ENCODE peak calls at places on chromosomes 2 and 18, in four cellular contexts. H is GM06990, A is coronary artery, F is thoracic aorta. V is an unnamed sample.

GRCh38 chr2:142037051-142037450 is 93.8 kb downstream of the LRP1B start:
- DNase-seq in A (no peak), H (no peak), F (no peak), V (no peak)

GRCh38 chr2:190023860-190024259 is 38.7 kb downstream of the MSTN start:
- DNase-seq in H (peak), A (no peak), F (no peak), V (no peak)

GRCh38 chr2:64398730-64399129 is 55.2 kb upstream of the LGALSL start:
- DNase-seq in H (no peak), A (no peak), F (no peak), V (no peak)

GRCh38 chr2:15626967-15627366 is 35.3 kb downstream of the DDX1 start:
- DNase-seq in F (no peak), A (no peak), H (no peak), V (no peak)

GRCh38 chr2:210169871-210170441 is 1.3 kb downstream of the KANSL1L start:
- DNase-seq in A (no peak), F (no peak), H (peak), V (no peak)

GRCh38 chr2:162085090-162085891 is 11.3 kb upstream of the DPP4 start:
- DNase-seq in H (no peak), F (no peak), A (no peak), V (no peak)

GRCh38 chr2:44257781-44258180 is 17.5 kb upstream of the SLC3A1 start:
- DNase-seq in F (no peak), H (no peak), A (no peak), V (no peak)

GRCh38 chr2:109172556-109173105 is 43.6 kb downstream of the SH3RF3 start:
- DNase-seq in H (no peak), A (no peak), F (no peak), V (no peak)

GRCh38 chr2:65256088-65256487 is 28.5 kb downstream of the ACTR2 start:
- DNase-seq in A (no peak), F (no peak), H (no peak), V (no peak)

GRCh38 chr18:11488175-11488574 is 121.2 kb upstream of the SLC35G4 start:
- DNase-seq in H (no peak), A (no peak), F (no peak), V (no peak)

GRCh38 chr2:66802877-66803276 is 368.0 kb downstream of the MEIS1 start:
- DNase-seq in F (no peak), A (no peak), H (no peak), V (no peak)

GRCh38 chr2:1987379-1987778 is 243.1 kb upstream of the PXDN start:
- DNase-seq in H (no peak), A (no peak), F (no peak), V (no peak)

GRCh38 chr2:196234672-196235071 is 63.3 kb upstream of the STK17B start:
- DNase-seq in A (no peak), F (no peak), H (peak), V (no peak)

GRCh38 chr2:171545086-171545485 is 22.8 kb downstream of the CYBRD1 start:
- DNase-seq in H (no peak), F (no peak), A (no peak), V (no peak)

GRCh38 chr2:132584976-132585817 is 84.8 kb downstream of the LYPD1 start:
- DNase-seq in A (no peak), F (no peak), H (no peak), V (no peak)

GRCh38 chr2:151051584-151052220 is 210.0 kb downstream of the RBM43 start:
- DNase-seq in F (no peak), H (peak), A (no peak), V (peak)

GRCh38 chr2:217953531-217953932 is 49.3 kb downstream of the TNS1 start:
- DNase-seq in F (no peak), H (no peak), A (no peak), V (no peak)

GRCh38 chr18:75162467-75162866 is 46.5 kb downstream of the PTGR3 start:
- DNase-seq in A (no peak), F (no peak), H (no peak), V (no peak)

GRCh38 chr2:28405537-28405936 is 12.9 kb downstream of the FOSL2 start:
- DNase-seq in A (no peak), F (no peak), H (no peak), V (no peak)

GRCh38 chr18:48994044-48994651 is 43.4 kb upstream of the SMAD7 start:
- DNase-seq in F (no peak), A (no peak), H (no peak), V (no peak)

GRCh38 chr2:141493936-141494335 is 636.9 kb downstream of the LRP1B start:
- DNase-seq in H (no peak), F (no peak), A (no peak), V (no peak)

GRCh38 chr18:907880-908512 is 3.3 kb downstream of the ADCYAP1 start:
- DNase-seq in H (no peak), A (no peak), F (no peak), V (no peak)

GRCh38 chr2:140539506-140539905 is 1591.3 kb downstream of the LRP1B start:
- DNase-seq in F (no peak), A (no peak), H (no peak), V (no peak)

GRCh38 chr2:197461073-197461472 is 7.7 kb downstream of the COQ10B start:
- DNase-seq in A (no peak), F (no peak), H (no peak), V (no peak)

GRCh38 chr2:128327180-128327964 is 8.7 kb upstream of the HS6ST1 start:
- DNase-seq in A (peak), H (no peak), F (no peak), V (no peak)

GRCh38 chr2:172239944-172240590 is 137.4 kb upstream of the DLX2 start:
- DNase-seq in H (no peak), F (no peak), A (no peak), V (no peak)

GRCh38 chr2:128642801-128643200 is 324.1 kb upstream of the HS6ST1 start:
- DNase-seq in A (peak), F (no peak), H (no peak), V (no peak)

GRCh38 chr2:191582355-191582754 is 95.6 kb upstream of the NABP1 start:
- DNase-seq in F (no peak), A (no peak), H (no peak), V (no peak)

GRCh38 chr2:193368615-193369014 is 1173.9 kb upstream of the TMEFF2 start:
- DNase-seq in F (no peak), A (no peak), H (no peak), V (no peak)

GRCh38 chr2:193373139-193373538 is 1178.4 kb upstream of the TMEFF2 start:
- DNase-seq in F (no peak), H (no peak), A (no peak), V (no peak)

GRCh38 chr2:193371200-193371599 is 1176.5 kb upstream of the TMEFF2 start:
- DNase-seq in H (no peak), F (no peak), A (no peak), V (no peak)
- TF ChIP-seq CTCF in H (no peak), F (no peak), A (no peak), V (no peak)

DNA sequence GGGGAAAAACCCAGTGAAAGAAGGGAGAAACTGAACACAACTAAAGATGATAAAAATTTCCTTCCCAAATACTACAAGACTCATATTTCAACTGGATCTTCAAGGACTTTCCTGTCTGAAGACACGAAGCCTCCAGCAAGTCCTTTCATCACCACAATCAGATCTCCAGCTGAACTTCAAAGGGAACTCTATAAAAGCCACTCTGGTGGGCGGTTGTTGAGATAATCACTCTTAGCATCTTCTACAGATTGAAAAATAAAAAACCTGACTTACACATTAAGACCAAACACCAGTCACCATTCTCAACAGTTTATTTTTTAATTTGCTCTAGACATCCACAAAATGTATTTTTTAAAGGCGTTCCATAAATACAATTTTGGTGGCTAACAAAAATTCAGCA is 4.4 kb downstream of the REV1 start:
- DNase-seq in H (no peak), A (no peak), F (no peak), V (no peak)
- H3K4me3 ChIP-seq in H (no peak), A (no peak), F (no peak), V (no peak)

GRCh38 chr2:216467845-216468244 is 30.8 kb upstream of the RPL37A start:
- DNase-seq in H (no peak), F (no peak), A (no peak), V (no peak)
- TF ChIP-seq CTCF in H (no peak), F (no peak), A (no peak), V (no peak)

GRCh38 chr2:233076749-233077148 is 16.6 kb downstream of the INPP5D start:
- DNase-seq in F (no peak), H (no peak), A (no peak), V (no peak)

GRCh38 chr2:233074106-233074505 is 14.0 kb downstream of the INPP5D start:
- DNase-seq in F (no peak), H (no peak), A (peak), V (no peak)

GRCh38 chr2:233075966-233076339 is 15.8 kb downstream of the INPP5D start:
- DNase-seq in F (no peak), H (peak), A (peak), V (no peak)

GRCh38 chr2:233072838-233073237 is 12.7 kb downstream of the INPP5D start:
- DNase-seq in A (peak), H (no peak), F (no peak), V (no peak)

DNA sequence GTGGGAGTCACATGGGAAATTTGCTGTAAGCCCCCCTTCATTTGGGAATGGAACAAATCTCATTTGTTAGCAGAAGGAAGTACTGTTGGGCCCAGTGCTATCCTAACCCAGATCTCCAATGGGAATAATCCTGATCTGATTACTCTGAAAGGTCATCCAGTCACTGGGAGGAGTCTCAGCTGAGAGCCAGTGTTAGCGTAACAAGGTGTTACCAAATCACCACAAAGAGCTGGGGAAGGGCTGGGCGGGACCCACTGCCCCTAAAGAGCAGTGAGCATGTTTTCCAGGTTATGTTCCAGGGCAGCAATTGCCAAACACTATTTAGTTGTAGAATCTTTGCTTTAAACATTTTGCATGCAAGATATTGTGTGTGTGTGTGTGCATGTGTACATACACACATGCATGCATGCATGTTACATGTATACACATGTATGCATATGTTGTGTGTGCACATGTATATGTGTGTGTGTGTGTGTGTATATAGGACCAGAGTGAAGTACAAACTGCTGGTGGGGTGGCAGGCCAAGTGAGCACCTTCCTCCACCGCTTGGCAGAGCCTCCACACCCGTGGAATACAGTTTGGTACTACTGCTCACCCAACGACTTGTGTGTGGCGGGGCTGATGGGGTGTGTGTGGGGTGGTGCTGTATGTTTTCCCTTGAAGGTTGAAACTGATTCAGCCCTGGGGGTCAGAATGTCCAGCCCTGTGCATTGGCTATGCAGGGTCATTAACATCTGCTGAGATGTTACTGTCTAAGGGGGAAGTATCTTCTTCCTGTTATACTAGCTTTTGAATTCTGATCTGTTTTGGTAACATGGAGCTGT is 15.2 kb downstream of the INPP5D start:
- DNase-seq in A (peak), F (no peak), H (no peak), V (no peak)
- H3K4me3 ChIP-seq in A (no peak), F (no peak), H (peak), V (peak)

GRCh38 chr2:37934591-37935513 is 9.8 kb downstream of the RMDN2 start:
- DNase-seq in H (peak), F (no peak), A (no peak), V (peak)
- TF ChIP-seq CTCF in H (no peak), F (no peak), A (no peak), V (no peak)

GRCh38 chr18:9117980-9118841 is 15.7 kb downstream of the NDUFV2 start:
- DNase-seq in A (no peak), H (no peak), F (no peak), V (no peak)
- H3K4me3 ChIP-seq in A (peak), H (no peak), F (peak), V (no peak)

V was measured in GM12864.